ENCODE peak calls at places on chromosomes 16 and 17, in six cellular contexts. L is fibroblast of lung, I is PC-9, C is GM23248, P is neural progenitor cell, R is H1. W is an unnamed sample.

GRCh38 chr17:67020293-67020766 is 24.0 kb upstream of the CACNG1 start:
- DNase-seq in L (no peak), R (no peak), C (no peak), I (no peak), P (no peak), W (no peak)

GRCh38 chr17:70767102-70767701 is 597.9 kb downstream of the KCNJ2 start:
- DNase-seq in R (no peak), I (peak), C (peak), P (peak), L (peak), W (peak)

GRCh38 chr16:15038689-15039088 is 17.2 kb downstream of the NTAN1 start:
- DNase-seq in C (no peak), L (no peak), P (peak), R (no peak), I (no peak), W (no peak)

GRCh38 chr16:28478511-28479180 is 6.5 kb upstream of the NPIPB7 start:
- DNase-seq in C (no peak), I (no peak), R (no peak), L (no peak), P (no peak), W (no peak)

GRCh38 chr17:8002646-8003593 is 505 bp downstream of the GUCY2D start:
- DNase-seq in R (no peak), P (peak), I (no peak), L (no peak), C (peak), W (no peak)

GRCh38 chr17:40248507-40248906 is 29.4 kb downstream of the WIPF2 start:
- DNase-seq in C (no peak), L (no peak), P (no peak), I (no peak), R (no peak), W (no peak)

GRCh38 chr17:77372444-77373297 is 231.9 kb downstream of the SEC14L1 start:
- DNase-seq in R (peak), C (peak), I (no peak), L (peak), P (peak), W (peak)

GRCh38 chr16:1779741-1780676 is 2.4 kb downstream of the SPSB3 start:
- DNase-seq in I (no peak), C (no peak), P (no peak), R (no peak), L (no peak), W (no peak)

GRCh38 chr17:29384901-29385300 is 5.3 kb upstream of the TAOK1 start:
- DNase-seq in P (no peak), I (no peak), L (no peak), C (no peak), R (no peak), W (no peak)

GRCh38 chr17:76597156-76598003 is 11.7 kb upstream of the ST6GALNAC2 start:
- DNase-seq in P (no peak), I (peak), R (no peak), L (no peak), C (no peak), W (no peak)

GRCh38 chr16:30418350-30419181 is 11.2 kb downstream of the ZNF771 start:
- DNase-seq in I (no peak), C (no peak), R (no peak), L (no peak), P (no peak), W (no peak)

GRCh38 chr17:57455063-57455914 is 199.0 kb downstream of the MSI2 start:
- DNase-seq in R (no peak), P (no peak), C (no peak), L (peak), I (no peak), W (no peak)

GRCh38 chr16:6231351-6231750 is 1101.3 kb upstream of the RBFOX1 start:
- DNase-seq in I (no peak), R (no peak), C (no peak), P (no peak), L (no peak), W (no peak)

GRCh38 chr17:76645481-76645880 is 1.9 kb upstream of the ST6GALNAC1 start:
- DNase-seq in R (no peak), I (no peak), C (no peak), L (no peak), P (no peak), W (no peak)

GRCh38 chr17:68195667-68196393 is 52.0 kb upstream of the AMZ2 start:
- DNase-seq in L (no peak), R (peak), P (peak), I (peak), C (no peak), W (no peak)

GRCh38 chr17:15123593-15124590 is 141.2 kb downstream of the PMP22 start:
- DNase-seq in L (peak), I (no peak), P (no peak), R (no peak), C (peak), W (no peak)

GRCh38 chr17:7656958-7657715 is 6.4 kb downstream of the ATP1B2 start:
- DNase-seq in C (no peak), I (no peak), P (peak), R (peak), L (peak), W (no peak)

GRCh38 chr17:70251704-70252103 is 82.4 kb downstream of the KCNJ2 start:
- DNase-seq in C (peak), R (no peak), L (peak), I (no peak), P (no peak), W (no peak)

GRCh38 chr16:59690216-59690615 is 956.1 kb upstream of the GOT2 start:
- DNase-seq in R (no peak), I (no peak), C (no peak), L (no peak), P (no peak), W (no peak)

GRCh38 chr16:69476920-69477418 is 52.5 kb downstream of the CYB5B start:
- DNase-seq in R (no peak), L (peak), C (peak), P (no peak), I (no peak), W (no peak)

GRCh38 chr16:19749571-19750080 is 31.6 kb downstream of the IQCK start:
- DNase-seq in L (peak), R (no peak), C (no peak), P (no peak), I (no peak), W (no peak)

GRCh38 chr17:41324180-41325075 is 8.9 kb upstream of the KRTAP17-1 start:
- DNase-seq in C (no peak), I (peak), R (peak), P (peak), L (no peak), W (peak)

GRCh38 chr17:17628388-17629008 is 37.0 kb upstream of the PEMT start:
- DNase-seq in I (peak), P (no peak), R (no peak), C (peak), L (no peak), W (peak)

GRCh38 chr17:7215136-7215638 is 4.4 kb downstream of the DLG4 start:
- DNase-seq in R (no peak), I (no peak), C (no peak), L (no peak), P (no peak), W (no peak)

GRCh38 chr17:10875984-10876555 is 38.2 kb upstream of the PIRT start:
- DNase-seq in P (peak), L (peak), R (peak), I (peak), C (peak), W (peak)

GRCh38 chr16:75231570-75231969 is 12.8 kb downstream of the CTRB1 start:
- DNase-seq in P (no peak), L (no peak), R (no peak), C (no peak), I (no peak), W (no peak)

GRCh38 chr16:4661661-4662060 is 31.7 kb upstream of the NUDT16L1 start:
- DNase-seq in P (no peak), R (no peak), C (no peak), I (no peak), L (peak), W (no peak)

GRCh38 chr16:17266606-17267313 is 204.0 kb downstream of the XYLT1 start:
- DNase-seq in P (no peak), C (no peak), L (no peak), R (no peak), I (no peak), W (no peak)

GRCh38 chr17:7179317-7180254 is at the start of gene ASGR1:
- DNase-seq in I (no peak), C (no peak), L (no peak), R (no peak), P (no peak), W (no peak)

GRCh38 chr16:15041260-15042011 is 14.4 kb downstream of the NTAN1 start:
- DNase-seq in R (no peak), L (peak), P (peak), C (peak), I (peak), W (no peak)

GRCh38 chr16:2474877-2475412 is at the start of gene TBC1D24:
- DNase-seq in C (peak), I (peak), P (peak), L (peak), R (peak), W (peak)

GRCh38 chr17:17412331-17412730 is 64.5 kb upstream of the MED9 start:
- DNase-seq in P (no peak), L (peak), I (peak), C (peak), R (no peak), W (no peak)

GRCh38 chr17:77164483-77165030 is 23.8 kb downstream of the SEC14L1 start:
- DNase-seq in R (no peak), I (no peak), C (no peak), L (peak), P (peak), W (no peak)

GRCh38 chr16:8173111-8173644 is 417.1 kb downstream of the TMEM114 start:
- DNase-seq in R (peak), P (peak), C (peak), L (peak), I (peak), W (peak)

GRCh38 chr16:74449470-74449869 is 28.2 kb upstream of the CLEC18B start:
- DNase-seq in C (peak), R (no peak), L (peak), P (no peak), I (peak), W (no peak)

GRCh38 chr17:43771463-43771862 is 7.3 kb downstream of the DUSP3 start:
- DNase-seq in C (no peak), R (no peak), I (no peak), P (no peak), L (no peak), W (no peak)

GRCh38 chr16:86498661-86499493 is 11.4 kb upstream of the FOXF1 start:
- DNase-seq in I (no peak), L (no peak), P (peak), R (no peak), C (no peak), W (no peak)

GRCh38 chr16:86497551-86498021 is 12.7 kb upstream of the FOXF1 start:
- DNase-seq in C (no peak), L (no peak), R (no peak), I (no peak), P (peak), W (no peak)

GRCh38 chr16:86496929-86497381 is 13.4 kb upstream of the FOXF1 start:
- DNase-seq in R (no peak), L (no peak), C (no peak), I (no peak), P (peak), W (no peak)

GRCh38 chr16:86496262-86496928 is 13.9 kb upstream of the FOXF1 start:
- DNase-seq in P (peak), L (no peak), R (no peak), I (no peak), C (no peak), W (no peak)

GRCh38 chr16:86498155-86498651 is 12.1 kb upstream of the FOXF1 start:
- DNase-seq in C (no peak), I (no peak), L (no peak), R (no peak), P (peak), W (no peak)
- TF ChIP-seq EZH2 in C (peak), I (no peak), L (no peak), R (no peak), P (peak), W (no peak)

DNA sequence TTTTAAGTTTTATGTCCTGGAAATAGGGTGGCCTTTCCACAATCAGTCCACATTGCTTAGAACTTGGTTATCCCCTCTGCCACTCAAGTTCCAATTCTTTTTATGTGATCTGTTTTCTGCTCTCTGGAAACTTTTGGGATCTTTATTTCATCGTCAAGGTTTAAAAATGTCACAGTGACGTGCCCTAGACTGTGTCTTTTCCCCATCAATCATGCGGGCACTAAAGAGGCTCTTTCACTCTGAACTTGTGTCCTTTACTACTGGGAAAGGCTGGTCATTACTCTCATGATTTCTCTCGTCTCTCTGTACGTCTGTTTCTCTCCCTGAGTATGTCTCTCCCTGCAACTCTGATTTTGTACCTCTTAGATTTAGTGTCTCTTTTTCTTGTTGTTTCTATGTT is 189.8 kb upstream of the AXIN2 start:
- DNase-seq in P (no peak), I (no peak), L (no peak), C (no peak), R (no peak), W (no peak)
- H2AFZ ChIP-seq in P (no peak), I (no peak), L (no peak), C (no peak), R (no peak), W (no peak)

GRCh38 chr17:79928502-79929256 is 89.4 kb upstream of the CBX4 start:
- DNase-seq in P (no peak), L (no peak), I (no peak), C (no peak), R (no peak), W (no peak)
- TF ChIP-seq EZH2 in P (no peak), L (no peak), I (no peak), C (no peak), R (no peak), W (no peak)

GRCh38 chr17:82331345-82331939 is 2.1 kb downstream of the SECTM1 start:
- DNase-seq in I (no peak), C (no peak), L (no peak), R (no peak), P (no peak), W (no peak)
- H2AFZ ChIP-seq in I (no peak), C (no peak), L (no peak), R (no peak), P (no peak), W (no peak)

GRCh38 chr17:79147791-79148506 is 73.3 kb downstream of the ENGASE start:
- DNase-seq in L (no peak), I (no peak), R (no peak), C (peak), P (no peak), W (no peak)

GRCh38 chr17:79148584-79148983 is 74.0 kb downstream of the ENGASE start:
- DNase-seq in L (no peak), I (no peak), C (no peak), R (no peak), P (no peak), W (no peak)

GRCh38 chr17:79146562-79146961 is 71.9 kb downstream of the ENGASE start:
- DNase-seq in R (no peak), L (no peak), C (no peak), P (no peak), I (no peak), W (no peak)

GRCh38 chr17:79144090-79144610 is 69.5 kb downstream of the ENGASE start:
- DNase-seq in C (no peak), L (no peak), R (no peak), P (no peak), I (no peak), W (no peak)

DNA sequence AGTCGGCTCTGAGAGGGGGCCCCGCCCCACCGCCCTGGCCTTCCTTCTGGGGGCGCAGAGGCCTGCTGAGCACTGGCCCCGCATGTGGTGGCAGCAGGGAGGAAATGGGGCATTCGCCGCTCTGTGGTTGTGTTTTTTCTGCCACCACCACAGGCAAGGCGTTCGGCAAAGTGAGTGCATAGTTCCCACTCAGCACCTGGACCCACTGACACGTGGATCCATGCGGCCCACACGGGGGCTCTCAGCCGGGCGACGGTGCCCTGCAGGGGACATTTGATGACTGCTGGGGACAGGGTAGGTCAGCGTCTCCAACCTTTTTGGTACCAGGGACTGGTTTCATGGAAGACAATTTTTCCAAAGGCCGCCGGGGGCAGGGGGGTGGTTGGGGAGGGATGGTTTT is 70.9 kb downstream of the ENGASE start:
- DNase-seq in L (no peak), I (no peak), P (no peak), R (no peak), C (no peak), W (no peak)
- TF ChIP-seq EZH2 in L (no peak), I (no peak), P (no peak), R (no peak), C (no peak), W (no peak)

GRCh38 chr17:59329558-59330313 is 1.7 kb upstream of the YPEL2 start:
- DNase-seq in I (peak), P (peak), C (peak), L (peak), R (peak), W (peak)
- H2AFZ ChIP-seq in I (no peak), P (no peak), C (peak), L (no peak), R (peak), W (peak)

GRCh38 chr16:53159781-53160436 is 105.1 kb downstream of the CHD9 start:
- DNase-seq in I (no peak), R (peak), P (peak), L (peak), C (peak), W (peak)

GRCh38 chr16:53154513-53154912 is 99.7 kb downstream of the CHD9 start:
- DNase-seq in L (no peak), R (no peak), I (no peak), P (no peak), C (peak), W (no peak)

GRCh38 chr16:53153130-53153529 is 98.3 kb downstream of the CHD9 start:
- DNase-seq in L (no peak), R (no peak), C (peak), I (no peak), P (no peak), W (no peak)

GRCh38 chr16:53152321-53152720 is 97.5 kb downstream of the CHD9 start:
- DNase-seq in C (no peak), R (no peak), P (no peak), L (peak), I (no peak), W (no peak)

GRCh38 chr16:53156516-53156915 is 101.7 kb downstream of the CHD9 start:
- DNase-seq in C (peak), I (no peak), R (no peak), L (peak), P (no peak), W (no peak)
- TF ChIP-seq EZH2 in C (no peak), I (no peak), R (no peak), L (no peak), P (no peak), W (no peak)

GRCh38 chr17:19533036-19533717 is 477 bp upstream of the SLC47A1 start:
- DNase-seq in R (no peak), P (no peak), I (no peak), C (no peak), L (no peak), W (no peak)
- H2AFZ ChIP-seq in R (no peak), P (peak), I (no peak), C (peak), L (no peak), W (no peak)

GRCh38 chr16:66309409-66309808 is 57.1 kb upstream of the CDH5 start:
- DNase-seq in R (no peak), I (no peak), C (no peak), P (no peak), L (no peak), W (no peak)
- TF ChIP-seq EZH2 in R (no peak), I (no peak), C (no peak), P (no peak), L (no peak), W (no peak)

GRCh38 chr17:48530887-48531272 is at the start of gene HOXB1:
- DNase-seq in I (no peak), R (no peak), P (no peak), L (no peak), C (no peak), W (no peak)
- H2AFZ ChIP-seq in I (no peak), R (no peak), P (no peak), L (no peak), C (no peak), W (peak)

W was measured in MM.1S.